ENCODE peak calls at places on chromosomes 13 and 19, in four cellular contexts. N, K, D and F are unnamed samples.

GRCh38 chr13:97231832-97232201 is 9.7 kb downstream of the MBNL2 start:
- DNase-seq in D (no peak), N (no peak), K (no peak), F (no peak)

GRCh38 chr13:49064459-49064858 is 88.7 kb downstream of the FNDC3A start:
- DNase-seq in K (no peak), D (no peak), N (no peak), F (no peak)

GRCh38 chr19:45593520-45593919 is 8.5 kb downstream of the GPR4 start:
- DNase-seq in K (no peak), N (no peak), D (no peak), F (no peak)

GRCh38 chr13:65856464-65856863 is 1373.7 kb downstream of the PCDH9 start:
- DNase-seq in N (no peak), D (no peak), K (no peak), F (no peak)

GRCh38 chr19:16931306-16931705 is 42.5 kb downstream of the F2RL3 start:
- DNase-seq in N (no peak), D (no peak), K (no peak), F (no peak)

GRCh38 chr19:38596057-38596981 is 21.4 kb downstream of the MAP4K1 start:
- DNase-seq in N (peak), D (peak), K (no peak), F (peak)

GRCh38 chr19:35006999-35007365 is 6.9 kb downstream of the GRAMD1A start:
- DNase-seq in N (no peak), K (no peak), D (no peak), F (no peak)

GRCh38 chr13:48334534-48335127 is 31.1 kb downstream of the RB1 start:
- DNase-seq in N (no peak), K (no peak), D (peak), F (no peak)

GRCh38 chr19:6737873-6738725 is 719 bp upstream of the GPR108 start:
- DNase-seq in D (peak), K (peak), N (peak), F (peak)

GRCh38 chr13:102399791-102400618 is 1.8 kb downstream of the FGF14 start:
- DNase-seq in K (no peak), D (no peak), N (peak), F (peak)

GRCh38 chr19:50686310-50687032 is 33.1 kb downstream of the SHANK1 start:
- DNase-seq in N (no peak), D (no peak), K (no peak), F (no peak)

GRCh38 chr19:16612631-16613030 is 15.4 kb downstream of the MED26 start:
- DNase-seq in D (no peak), N (no peak), K (no peak), F (no peak)

GRCh38 chr13:107551521-107551920 is 663.8 kb downstream of the LIG4 start:
- DNase-seq in N (no peak), D (no peak), K (no peak), F (no peak)

GRCh38 chr13:41942462-41943094 is 18.3 kb downstream of the VWA8 start:
- DNase-seq in D (no peak), K (no peak), N (no peak), F (no peak)

GRCh38 chr13:32840840-32841713 is 175.1 kb upstream of the KL start:
- DNase-seq in D (no peak), N (no peak), K (no peak), F (no peak)

GRCh38 chr19:58557253-58558065 is 952 bp downstream of the UBE2M start:
- DNase-seq in K (no peak), D (no peak), N (no peak), F (peak)

GRCh38 chr19:55487884-55488687 is at the start of gene SSC5D:
- DNase-seq in D (no peak), K (no peak), N (no peak), F (no peak)

GRCh38 chr19:4012092-4012974 is 4.8 kb downstream of the PIAS4 start:
- DNase-seq in N (peak), K (peak), D (peak), F (peak)

GRCh38 chr13:86185636-86186035 is 386.4 kb upstream of the SLITRK6 start:
- DNase-seq in N (no peak), K (no peak), D (no peak), F (no peak)

GRCh38 chr19:6516018-6516658 is 14.0 kb upstream of the TUBB4A start:
- DNase-seq in N (peak), K (peak), D (peak), F (peak)

GRCh38 chr13:21318891-21319532 is 140.1 kb downstream of the ZDHHC20 start:
- DNase-seq in K (no peak), N (no peak), D (no peak), F (no peak)

GRCh38 chr13:62997038-62997619 is 1581.5 kb upstream of the PCDH20 start:
- DNase-seq in D (no peak), N (no peak), K (no peak), F (no peak)

GRCh38 chr13:101149735-101150380 is 266.4 kb downstream of the NALCN start:
- DNase-seq in D (no peak), K (no peak), N (no peak), F (no peak)

GRCh38 chr19:15418112-15418587 is 638 bp downstream of the AKAP8L start:
- DNase-seq in N (no peak), D (no peak), K (no peak), F (peak)

GRCh38 chr19:43446746-43447489 is 18.5 kb downstream of the LYPD3 start:
- DNase-seq in N (peak), K (peak), D (peak), F (peak)

GRCh38 chr19:45173816-45174215 is 4.2 kb downstream of the TRAPPC6A start:
- DNase-seq in D (no peak), K (no peak), N (no peak), F (no peak)

GRCh38 chr13:80447747-80448146 is 106.8 kb upstream of the SPRY2 start:
- DNase-seq in D (no peak), N (no peak), K (no peak), F (no peak)

GRCh38 chr19:18939922-18940775 is 868 bp downstream of the HOMER3 start:
- DNase-seq in D (no peak), N (peak), K (no peak), F (peak)

GRCh38 chr19:40502647-40503046 is 35.8 kb downstream of the SPTBN4 start:
- DNase-seq in K (no peak), D (peak), N (peak), F (peak)

GRCh38 chr13:44801990-44802389 is 187.3 kb downstream of the NUFIP1 start:
- DNase-seq in N (no peak), D (no peak), K (no peak), F (no peak)

DNA sequence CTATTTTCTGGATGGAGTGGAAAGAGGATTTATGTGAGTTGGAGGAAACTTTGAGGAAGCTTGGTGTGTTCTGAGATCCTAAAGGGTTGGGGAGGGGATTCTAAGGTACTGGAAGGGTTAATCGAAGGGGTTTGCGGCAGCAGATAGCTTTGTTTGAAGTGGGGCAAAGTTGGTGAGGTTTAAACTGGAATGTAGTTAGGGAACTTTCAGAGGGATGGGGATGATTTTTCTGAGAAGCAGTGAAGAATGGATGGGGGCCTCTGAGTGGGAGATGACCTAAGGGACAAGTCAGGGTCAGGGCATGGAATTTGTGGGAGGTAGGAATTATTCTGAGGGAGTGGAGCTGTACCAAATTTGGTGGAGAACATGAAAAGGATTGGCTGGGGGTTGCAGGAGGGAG is 3.9 kb downstream of the SAE1 start:
- DNase-seq in D (no peak), K (no peak), N (no peak), F (no peak)
- H3K4me3 ChIP-seq in D (no peak), K (no peak), N (no peak), F (no peak)

GRCh38 chr19:36258028-36258875 is 43.3 kb downstream of the ZNF146 start:
- DNase-seq in K (no peak), N (no peak), D (no peak), F (no peak)

GRCh38 chr19:36256853-36257511 is 42.1 kb downstream of the ZNF146 start:
- DNase-seq in N (no peak), D (no peak), K (no peak), F (no peak)

GRCh38 chr19:36256064-36256463 is 41.2 kb downstream of the ZNF146 start:
- DNase-seq in D (no peak), N (no peak), K (no peak), F (no peak)

GRCh38 chr19:36259211-36259610 is 44.3 kb downstream of the ZNF146 start:
- DNase-seq in N (no peak), K (no peak), D (no peak), F (no peak)

GRCh38 chr19:36257512-36257876 is 42.6 kb downstream of the ZNF146 start:
- DNase-seq in N (no peak), K (no peak), D (no peak), F (peak)
- H3K4me3 ChIP-seq in N (peak), K (peak), D (no peak), F (no peak)

GRCh38 chr13:112917731-112918130 is 51.3 kb upstream of the MCF2L start:
- DNase-seq in D (peak), K (no peak), N (no peak), F (no peak)
- H3K4me3 ChIP-seq in D (no peak), K (no peak), N (no peak), F (no peak)

GRCh38 chr13:30796833-30797601 is 61.7 kb downstream of the ALOX5AP start:
- DNase-seq in K (peak), D (peak), N (no peak), F (no peak)
- H3K4me3 ChIP-seq in K (peak), D (no peak), N (no peak), F (no peak)

GRCh38 chr13:28530729-28531194 is 35.8 kb upstream of the FLT1 start:
- DNase-seq in K (no peak), D (no peak), N (no peak), F (no peak)

GRCh38 chr13:28531956-28532225 is 37.0 kb upstream of the FLT1 start:
- DNase-seq in D (no peak), K (no peak), N (no peak), F (no peak)

GRCh38 chr13:28532226-28533048 is 37.5 kb upstream of the FLT1 start:
- DNase-seq in D (peak), N (no peak), K (no peak), F (peak)

GRCh38 chr13:28529836-28530235 is 34.9 kb upstream of the FLT1 start:
- DNase-seq in N (no peak), K (no peak), D (peak), F (no peak)

GRCh38 chr13:28531195-28531955 is 36.4 kb upstream of the FLT1 start:
- DNase-seq in K (no peak), D (peak), N (peak), F (peak)
- H3K4me3 ChIP-seq in K (peak), D (peak), N (no peak), F (no peak)

GRCh38 chr19:17931532-17932191 is 1.2 kb upstream of the CCDC124 start:
- DNase-seq in N (no peak), K (no peak), D (no peak), F (no peak)
- H3K4me3 ChIP-seq in N (no peak), K (peak), D (no peak), F (no peak)

DNA sequence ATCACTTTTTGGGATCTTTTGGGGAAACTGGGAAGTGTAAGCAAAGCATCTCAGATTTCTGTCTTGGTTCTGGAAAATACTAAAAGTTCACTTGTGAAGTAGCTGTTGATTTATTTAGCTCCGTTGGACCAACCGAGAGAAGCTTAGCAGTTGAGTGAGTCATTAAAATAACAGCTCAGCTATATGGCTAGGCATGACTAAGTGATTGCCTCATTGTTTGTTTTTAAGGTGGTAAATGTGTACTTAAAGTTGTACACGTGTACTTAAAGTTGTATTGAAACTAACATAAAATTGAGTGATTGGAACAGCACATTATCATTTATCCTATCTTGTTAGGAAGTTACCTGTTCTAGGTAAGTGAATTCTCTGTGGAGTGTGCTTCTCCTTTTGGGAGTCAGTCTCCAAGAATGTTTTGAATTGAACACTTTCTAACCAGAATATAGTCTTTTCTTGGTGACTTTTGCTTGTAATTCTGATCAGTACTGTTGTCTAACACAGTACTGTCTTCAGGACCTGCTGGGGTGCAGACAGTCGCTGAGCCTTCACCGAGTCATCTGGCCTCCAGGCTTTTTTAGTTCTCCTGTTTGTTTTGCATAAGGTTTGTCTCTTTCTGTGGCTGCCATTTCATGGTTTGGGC is 2.9 kb upstream of the DCUN1D2 start:
- DNase-seq in D (peak), N (no peak), K (no peak), F (peak)
- H3K4me3 ChIP-seq in D (peak), N (no peak), K (no peak), F (no peak)

GRCh38 chr19:41887711-41888382 is 4.9 kb downstream of the ARHGEF1 start:
- DNase-seq in K (peak), D (peak), N (peak), F (peak)
- H3K4me3 ChIP-seq in K (peak), D (peak), N (no peak), F (no peak)

GRCh38 chr19:48168689-48169088 is 1.5 kb downstream of the LIG1 start:
- DNase-seq in D (no peak), N (no peak), K (no peak), F (no peak)
- H3K4me3 ChIP-seq in D (no peak), N (no peak), K (no peak), F (no peak)